ENCODE peak calls at places on chromosome 20, in four cellular contexts. N, K, J and V are unnamed samples.
A peak's percentile ranks its signal among the peaks of the same experiment; 100 is the strongest.

GRCh38 chr20:22470620-22471026 is 113.7 kb downstream of the FOXA2 start:
- DNase-seq in K (no peak), N (no peak), J (no peak), V (no peak)

GRCh38 chr20:32450484-32451061 is 92.4 kb downstream of the ASXL1 start:
- DNase-seq in J (no peak), N (no peak), K (no peak), V (no peak)

GRCh38 chr20:944148-944547 is 28.0 kb upstream of the ANGPT4 start:
- DNase-seq in N (no peak), J (no peak), K (no peak), V (no peak)

GRCh38 chr20:57103146-57103800 is 163.2 kb downstream of the BMP7 start:
- DNase-seq in K (no peak), J (no peak), N (no peak), V (no peak)

GRCh38 chr20:33014336-33015113 is 7.0 kb downstream of the BPIFB2 start:
- DNase-seq in K (no peak), N (no peak), J (no peak), V (peak; percentile 33)

GRCh38 chr20:44211177-44212039 is 837 bp upstream of the OSER1 start:
- DNase-seq in N (no peak), K (no peak), J (peak; percentile 7), V (peak; percentile 64)

GRCh38 chr20:49813305-49813974 is 812 bp downstream of the SLC9A8 start:
- DNase-seq in J (no peak), N (no peak), K (no peak), V (no peak)

GRCh38 chr20:1934578-1935573 is 39.7 kb downstream of the SIRPA start:
- DNase-seq in K (no peak), N (no peak), J (no peak), V (no peak)

GRCh38 chr20:63885264-63886053 is 9.5 kb upstream of the DNAJC5 start:
- DNase-seq in N (no peak), K (no peak), J (no peak), V (no peak)

GRCh38 chr20:51034461-51034860 is 11.6 kb upstream of the KCNG1 start:
- DNase-seq in J (no peak), K (no peak), N (no peak), V (peak; percentile 31)

GRCh38 chr20:39676857-39677351 is 714.8 kb downstream of the DHX35 start:
- DNase-seq in J (no peak), K (no peak), N (no peak), V (no peak)

GRCh38 chr20:7673841-7674240 is 266.4 kb downstream of the HAO1 start:
- DNase-seq in N (no peak), J (no peak), K (no peak), V (no peak)

GRCh38 chr20:4026093-4026601 is 10.8 kb upstream of the RNF24 start:
- DNase-seq in N (no peak), J (no peak), K (no peak), V (peak; percentile 94)

GRCh38 chr20:61434361-61434781 is 182.3 kb downstream of the CDH4 start:
- DNase-seq in K (no peak), J (no peak), N (no peak), V (no peak)

GRCh38 chr20:43736588-43737091 is 9.8 kb upstream of the GTSF1L start:
- DNase-seq in N (no peak), K (no peak), J (no peak), V (no peak)

GRCh38 chr20:10553326-10553984 is 118.3 kb downstream of the SLX4IP start:
- DNase-seq in J (peak; percentile 41), K (no peak), N (peak; percentile 57), V (peak; percentile 79)

GRCh38 chr20:63951398-63952209 is 4.6 kb downstream of the UCKL1 start:
- DNase-seq in N (no peak), J (no peak), K (no peak), V (no peak)

GRCh38 chr20:17666491-17666890 is 15.6 kb downstream of the RRBP1 start:
- DNase-seq in K (no peak), N (no peak), J (no peak), V (no peak)

GRCh38 chr20:59158673-59159072 is 4.9 kb upstream of the ZNF831 start:
- DNase-seq in K (no peak), J (no peak), N (no peak), V (no peak)

GRCh38 chr20:39875493-39876110 is 813.4 kb downstream of the MAFB start:
- DNase-seq in J (no peak), N (no peak), K (no peak), V (no peak)

GRCh38 chr20:43576108-43576507 is 14.6 kb upstream of the IFT52 start:
- DNase-seq in K (no peak), J (no peak), N (no peak), V (no peak)

GRCh38 chr20:24981750-24982149 is 10.8 kb downstream of the APMAP start:
- DNase-seq in J (no peak), K (no peak), N (no peak), V (no peak)